ENCODE peak calls at places on chromosomes 3 and 15, in five cellular contexts. One of them, this sample, is unnamed.

GRCh38 chr3:127101411-127102067 is 91.4 kb upstream of the PRR23E start:
- DNase-seq in CD8-positive, alpha-beta T cell: no peak
- DNase-seq in ovary: no peak
- DNase-seq in mammary epithelial cell: no peak
- DNase-seq in A549: no peak
- DNase-seq in this sample: no peak

GRCh38 chr3:16060358-16060852 is 114.1 kb upstream of the GALNT15 start:
- DNase-seq in mammary epithelial cell: peak
- DNase-seq in CD8-positive, alpha-beta T cell: no peak
- DNase-seq in A549: peak
- DNase-seq in ovary: peak
- DNase-seq in this sample: peak

GRCh38 chr15:40922608-40923005 is 6.5 kb upstream of the DLL4 start:
- DNase-seq in CD8-positive, alpha-beta T cell: no peak
- DNase-seq in A549: no peak
- DNase-seq in ovary: no peak
- DNase-seq in mammary epithelial cell: no peak
- DNase-seq in this sample: no peak

GRCh38 chr3:124221286-124221821 is 229.4 kb upstream of the ROPN1 start:
- DNase-seq in ovary: no peak
- DNase-seq in mammary epithelial cell: peak
- DNase-seq in CD8-positive, alpha-beta T cell: no peak
- DNase-seq in A549: no peak
- DNase-seq in this sample: no peak

GRCh38 chr15:70241031-70241430 is 143.3 kb upstream of the TLE3 start:
- DNase-seq in CD8-positive, alpha-beta T cell: no peak
- DNase-seq in ovary: no peak
- DNase-seq in A549: no peak
- DNase-seq in mammary epithelial cell: no peak
- DNase-seq in this sample: no peak

GRCh38 chr3:87298111-87298718 is 21.8 kb upstream of the POU1F1 start:
- DNase-seq in CD8-positive, alpha-beta T cell: no peak
- DNase-seq in mammary epithelial cell: peak
- DNase-seq in A549: peak
- DNase-seq in ovary: no peak
- DNase-seq in this sample: peak

GRCh38 chr3:57009367-57009766 is 51.1 kb upstream of the SPATA12 start:
- DNase-seq in mammary epithelial cell: no peak
- DNase-seq in CD8-positive, alpha-beta T cell: no peak
- DNase-seq in A549: no peak
- DNase-seq in ovary: no peak
- DNase-seq in this sample: no peak

GRCh38 chr3:35484939-35485605 is 154.3 kb upstream of the ARPP21 start:
- DNase-seq in mammary epithelial cell: no peak
- DNase-seq in ovary: no peak
- DNase-seq in CD8-positive, alpha-beta T cell: no peak
- DNase-seq in A549: no peak
- DNase-seq in this sample: no peak

GRCh38 chr3:186425788-186426730 is 64.0 kb upstream of the DGKG start:
- DNase-seq in mammary epithelial cell: peak
- DNase-seq in ovary: no peak
- DNase-seq in A549: peak
- DNase-seq in CD8-positive, alpha-beta T cell: no peak
- DNase-seq in this sample: no peak

GRCh38 chr3:196638922-196639516 is 475 bp upstream of the NRROS start:
- DNase-seq in ovary: no peak
- DNase-seq in mammary epithelial cell: no peak
- DNase-seq in CD8-positive, alpha-beta T cell: no peak
- DNase-seq in A549: no peak
- DNase-seq in this sample: no peak

GRCh38 chr3:94811836-94812235 is 749.0 kb downstream of the NSUN3 start:
- DNase-seq in A549: no peak
- DNase-seq in ovary: no peak
- DNase-seq in mammary epithelial cell: no peak
- DNase-seq in CD8-positive, alpha-beta T cell: no peak
- DNase-seq in this sample: no peak

DNA sequence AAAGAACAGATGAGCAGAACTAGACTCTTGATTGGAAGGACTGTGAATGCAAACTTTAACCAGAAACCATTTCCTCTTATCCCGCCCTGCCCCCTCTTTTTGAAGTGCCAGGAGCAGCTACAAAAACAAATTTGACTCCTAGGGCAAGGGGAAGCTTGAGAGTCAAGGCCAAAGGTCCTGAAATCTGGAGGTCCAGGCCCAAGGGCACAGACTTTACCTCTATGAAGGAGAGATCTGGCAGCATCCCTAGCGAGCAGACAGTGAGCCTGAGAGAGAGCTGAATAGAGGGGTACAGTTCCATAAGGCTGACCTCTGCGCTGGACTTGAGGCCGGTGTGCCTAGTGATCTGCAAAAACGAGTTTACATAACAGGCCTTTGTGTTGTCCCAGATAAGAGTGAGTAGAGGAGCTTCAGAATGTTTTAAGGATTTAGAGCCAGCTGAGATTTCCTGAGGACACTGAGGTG is 5.1 kb downstream of the RAB43 start:
- DNase-seq in mammary epithelial cell: no peak
- DNase-seq in CD8-positive, alpha-beta T cell: peak
- DNase-seq in ovary: peak
- DNase-seq in A549: no peak
- DNase-seq in this sample: no peak
- H3K27ac ChIP-seq in mammary epithelial cell: no peak
- H3K27ac ChIP-seq in CD8-positive, alpha-beta T cell: peak
- H3K27ac ChIP-seq in ovary: no peak
- H3K27ac ChIP-seq in A549: no peak
- H3K27ac ChIP-seq in this sample: no peak

GRCh38 chr3:148958681-148959080 is 32.7 kb upstream of the GYG1 start:
- DNase-seq in CD8-positive, alpha-beta T cell: no peak
- DNase-seq in mammary epithelial cell: no peak
- DNase-seq in ovary: no peak
- DNase-seq in A549: no peak
- DNase-seq in this sample: no peak

GRCh38 chr3:148957586-148957985 is 33.8 kb upstream of the GYG1 start:
- DNase-seq in mammary epithelial cell: no peak
- DNase-seq in A549: peak
- DNase-seq in ovary: no peak
- DNase-seq in CD8-positive, alpha-beta T cell: no peak
- DNase-seq in this sample: no peak

GRCh38 chr3:148962513-148962912 is 28.8 kb upstream of the GYG1 start:
- DNase-seq in CD8-positive, alpha-beta T cell: no peak
- DNase-seq in ovary: peak
- DNase-seq in A549: peak
- DNase-seq in mammary epithelial cell: peak
- DNase-seq in this sample: peak
- TF ChIP-seq CTCF in CD8-positive, alpha-beta T cell: no peak
- TF ChIP-seq CTCF in ovary: no peak
- TF ChIP-seq CTCF in A549: peak
- TF ChIP-seq CTCF in mammary epithelial cell: peak
- TF ChIP-seq CTCF in this sample: no peak

GRCh38 chr3:69764861-69765260 is 25.6 kb downstream of the MITF start:
- DNase-seq in CD8-positive, alpha-beta T cell: no peak
- DNase-seq in A549: peak
- DNase-seq in ovary: no peak
- DNase-seq in mammary epithelial cell: no peak
- DNase-seq in this sample: no peak

GRCh38 chr3:69763458-69763857 is 24.2 kb downstream of the MITF start:
- DNase-seq in CD8-positive, alpha-beta T cell: no peak
- DNase-seq in mammary epithelial cell: no peak
- DNase-seq in ovary: no peak
- DNase-seq in A549: no peak
- DNase-seq in this sample: no peak

GRCh38 chr3:69762790-69763229 is 23.5 kb downstream of the MITF start:
- DNase-seq in mammary epithelial cell: no peak
- DNase-seq in ovary: no peak
- DNase-seq in CD8-positive, alpha-beta T cell: no peak
- DNase-seq in A549: no peak
- DNase-seq in this sample: no peak

GRCh38 chr3:69763976-69764851 is 24.9 kb downstream of the MITF start:
- DNase-seq in ovary: no peak
- DNase-seq in A549: peak
- DNase-seq in mammary epithelial cell: no peak
- DNase-seq in CD8-positive, alpha-beta T cell: no peak
- DNase-seq in this sample: no peak

GRCh38 chr3:69761896-69762789 is 22.9 kb downstream of the MITF start:
- DNase-seq in mammary epithelial cell: peak
- DNase-seq in CD8-positive, alpha-beta T cell: no peak
- DNase-seq in ovary: no peak
- DNase-seq in A549: peak
- DNase-seq in this sample: peak
- H3K27ac ChIP-seq in mammary epithelial cell: peak
- H3K27ac ChIP-seq in CD8-positive, alpha-beta T cell: no peak
- H3K27ac ChIP-seq in ovary: no peak
- H3K27ac ChIP-seq in A549: peak
- H3K27ac ChIP-seq in this sample: no peak

GRCh38 chr15:64460737-64461576 is 579 bp downstream of the ZNF609 start:
- DNase-seq in CD8-positive, alpha-beta T cell: peak
- DNase-seq in mammary epithelial cell: peak
- DNase-seq in A549: peak
- DNase-seq in ovary: peak
- DNase-seq in this sample: peak
- TF ChIP-seq CTCF in CD8-positive, alpha-beta T cell: no peak
- TF ChIP-seq CTCF in mammary epithelial cell: no peak
- TF ChIP-seq CTCF in A549: no peak
- TF ChIP-seq CTCF in ovary: no peak
- TF ChIP-seq CTCF in this sample: no peak

GRCh38 chr3:178200316-178200715 is 335.9 kb upstream of the KCNMB2 start:
- DNase-seq in A549: no peak
- DNase-seq in CD8-positive, alpha-beta T cell: no peak
- DNase-seq in ovary: no peak
- DNase-seq in mammary epithelial cell: no peak
- DNase-seq in this sample: no peak

GRCh38 chr3:178203650-178204049 is 332.6 kb upstream of the KCNMB2 start:
- DNase-seq in ovary: no peak
- DNase-seq in CD8-positive, alpha-beta T cell: no peak
- DNase-seq in mammary epithelial cell: no peak
- DNase-seq in A549: no peak
- DNase-seq in this sample: no peak

GRCh38 chr3:178203152-178203551 is 333.1 kb upstream of the KCNMB2 start:
- DNase-seq in CD8-positive, alpha-beta T cell: no peak
- DNase-seq in mammary epithelial cell: no peak
- DNase-seq in ovary: no peak
- DNase-seq in A549: no peak
- DNase-seq in this sample: no peak

GRCh38 chr3:178201714-178202113 is 334.5 kb upstream of the KCNMB2 start:
- DNase-seq in mammary epithelial cell: no peak
- DNase-seq in ovary: no peak
- DNase-seq in CD8-positive, alpha-beta T cell: no peak
- DNase-seq in A549: no peak
- DNase-seq in this sample: no peak

DNA sequence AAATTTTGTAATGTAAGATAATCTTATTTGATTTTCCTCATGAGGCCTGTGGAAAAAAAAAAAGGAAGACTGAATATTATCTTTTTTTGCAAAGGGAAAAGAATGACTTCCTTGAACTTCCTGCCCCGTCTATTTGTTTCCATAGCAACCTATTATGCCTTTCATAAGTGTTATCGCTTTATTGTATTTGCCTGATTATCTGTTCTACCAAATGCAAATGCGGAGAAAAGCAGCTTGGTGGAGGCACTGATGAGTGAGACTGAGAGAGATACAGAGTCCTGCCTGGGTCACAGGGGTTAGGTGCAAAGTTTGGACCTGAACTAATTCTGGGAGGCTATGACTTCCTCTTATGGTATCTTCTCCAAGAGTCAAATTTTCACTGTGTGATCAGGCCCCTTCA is 334.0 kb upstream of the KCNMB2 start:
- DNase-seq in A549: no peak
- DNase-seq in mammary epithelial cell: no peak
- DNase-seq in CD8-positive, alpha-beta T cell: no peak
- DNase-seq in ovary: no peak
- DNase-seq in this sample: no peak
- H3K27ac ChIP-seq in A549: no peak
- H3K27ac ChIP-seq in mammary epithelial cell: no peak
- H3K27ac ChIP-seq in CD8-positive, alpha-beta T cell: no peak
- H3K27ac ChIP-seq in ovary: no peak
- H3K27ac ChIP-seq in this sample: no peak

DNA sequence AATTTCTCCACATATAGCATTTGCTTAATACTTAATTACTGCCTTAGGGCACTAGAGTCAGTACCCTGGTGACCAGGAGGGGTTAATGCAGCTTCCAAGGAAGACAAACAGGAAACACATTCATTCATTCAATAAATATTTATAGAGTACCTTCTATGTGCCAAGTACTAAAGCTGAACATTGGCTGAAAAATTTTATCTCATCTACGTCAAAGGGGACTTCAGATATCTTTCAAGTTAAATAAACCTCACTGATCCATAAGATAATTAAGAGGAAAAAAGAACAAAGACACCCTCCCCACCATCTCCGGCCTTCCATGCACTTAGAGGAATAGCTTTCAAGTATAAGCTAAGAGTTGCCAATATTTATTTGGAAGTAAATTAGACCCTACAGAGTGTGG is 156.9 kb upstream of the PRICKLE2 start:
- DNase-seq in A549: no peak
- DNase-seq in CD8-positive, alpha-beta T cell: no peak
- DNase-seq in mammary epithelial cell: no peak
- DNase-seq in ovary: no peak
- DNase-seq in this sample: no peak
- TF ChIP-seq CTCF in A549: no peak
- TF ChIP-seq CTCF in CD8-positive, alpha-beta T cell: no peak
- TF ChIP-seq CTCF in mammary epithelial cell: no peak
- TF ChIP-seq CTCF in ovary: no peak
- TF ChIP-seq CTCF in this sample: no peak

DNA sequence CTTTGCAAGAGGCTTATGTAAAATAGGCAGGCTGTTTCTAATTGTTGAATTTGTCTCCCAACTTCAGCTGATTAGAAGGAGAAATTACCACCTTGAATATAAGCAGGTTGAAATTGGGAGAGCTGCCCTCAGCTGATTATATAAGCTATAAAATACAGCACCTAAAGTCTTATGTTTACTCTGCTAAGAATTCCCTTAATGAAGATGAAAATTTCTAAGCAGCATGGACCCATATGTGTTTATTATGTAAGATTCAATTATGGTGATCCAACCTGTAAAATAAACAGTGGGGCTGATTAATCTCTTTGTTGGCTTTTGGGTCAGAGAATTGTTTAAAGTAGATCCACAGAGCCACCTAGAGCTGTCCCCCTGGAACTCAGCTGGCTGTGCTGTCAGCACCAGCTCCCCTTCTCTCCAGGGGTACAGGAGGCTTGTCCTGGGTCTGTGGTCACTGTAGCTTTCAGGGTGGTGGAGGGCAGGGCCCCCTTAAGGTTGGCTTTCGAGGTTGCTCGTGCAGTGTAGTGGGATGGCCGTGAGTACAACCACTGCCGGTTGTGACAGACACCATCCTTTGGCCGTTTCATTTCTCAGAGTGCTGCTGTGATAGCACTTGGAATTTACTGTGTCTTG is 9.5 kb downstream of the SLCO3A1 start:
- DNase-seq in A549: no peak
- DNase-seq in CD8-positive, alpha-beta T cell: no peak
- DNase-seq in ovary: no peak
- DNase-seq in mammary epithelial cell: no peak
- DNase-seq in this sample: no peak
- H3K27ac ChIP-seq in A549: no peak
- H3K27ac ChIP-seq in CD8-positive, alpha-beta T cell: no peak
- H3K27ac ChIP-seq in ovary: no peak
- H3K27ac ChIP-seq in mammary epithelial cell: no peak
- H3K27ac ChIP-seq in this sample: peak

DNA sequence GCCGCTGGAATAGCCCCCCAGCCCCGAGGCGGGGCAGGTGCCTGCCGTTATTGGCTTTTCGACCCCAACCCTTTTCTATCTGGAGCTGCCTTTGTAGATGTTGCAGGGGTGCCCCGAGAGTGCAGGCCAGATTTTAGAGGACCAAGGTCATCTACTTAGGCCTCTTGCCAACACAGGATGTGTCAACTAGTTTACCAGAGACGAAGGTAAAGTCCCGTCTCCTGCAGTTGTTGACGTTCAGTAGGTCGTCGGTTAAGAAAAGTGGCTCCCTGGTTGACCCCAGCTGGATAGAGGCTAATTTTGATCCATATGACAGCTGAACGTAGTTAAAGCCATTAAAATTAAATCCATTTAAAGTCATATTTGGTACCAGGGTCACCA is 622 bp upstream of the UBE3A start:
- DNase-seq in CD8-positive, alpha-beta T cell: no peak
- DNase-seq in mammary epithelial cell: peak
- DNase-seq in A549: peak
- DNase-seq in ovary: no peak
- DNase-seq in this sample: peak
- TF ChIP-seq CTCF in CD8-positive, alpha-beta T cell: no peak
- TF ChIP-seq CTCF in mammary epithelial cell: no peak
- TF ChIP-seq CTCF in A549: no peak
- TF ChIP-seq CTCF in ovary: no peak
- TF ChIP-seq CTCF in this sample: no peak